ENCODE peak calls at places on chromosomes 5 and 9, in eight cellular contexts. Y is sigmoid colon, T is stomach, I is tibial nerve, V is HepG2, P is ovary, A is transverse colon, J is K562. M is an unnamed sample.

GRCh38 chr5:93894471-93895354 is 153.3 kb upstream of the POU5F2 start:
- DNase-seq in T (no peak), I (no peak), V (no peak), A (no peak), J (no peak), P (no peak), Y (no peak), M (no peak)

GRCh38 chr9:1337169-1337568 is 287.0 kb downstream of the DMRT2 start:
- DNase-seq in P (no peak), I (no peak), T (no peak), Y (no peak), A (no peak), V (no peak), J (no peak), M (peak)

GRCh38 chr9:37295178-37295577 is 127.3 kb upstream of the GRHPR start:
- DNase-seq in A (no peak), Y (no peak), J (no peak), V (no peak), I (no peak), T (no peak), P (no peak), M (no peak)

GRCh38 chr5:3606121-3606831 is 10.6 kb downstream of the IRX1 start:
- DNase-seq in T (no peak), P (no peak), I (no peak), Y (no peak), V (no peak), J (no peak), A (no peak), M (no peak)

GRCh38 chr5:153659337-153659736 is 168.9 kb downstream of the GRIA1 start:
- DNase-seq in A (no peak), I (no peak), T (no peak), Y (no peak), J (no peak), V (no peak), P (no peak), M (no peak)

GRCh38 chr5:103834216-103834615 is 271.6 kb upstream of the NUDT12 start:
- DNase-seq in I (no peak), Y (no peak), A (no peak), J (no peak), T (no peak), V (no peak), P (no peak), M (no peak)

GRCh38 chr5:138963763-138964371 is 88.7 kb upstream of the LRRTM2 start:
- DNase-seq in J (no peak), A (no peak), T (no peak), V (peak), I (no peak), Y (no peak), P (no peak), M (no peak)

GRCh38 chr5:140072812-140073211 is 29.7 kb upstream of the NRG2 start:
- DNase-seq in Y (no peak), J (no peak), I (no peak), A (no peak), P (no peak), V (no peak), T (no peak), M (no peak)

GRCh38 chr9:70589571-70590263 is 175.3 kb upstream of the KLF9 start:
- DNase-seq in J (no peak), V (no peak), Y (peak), T (no peak), A (no peak), I (peak), P (peak), M (no peak)

GRCh38 chr9:2459756-2460155 is 161.8 kb upstream of the VLDLR start:
- DNase-seq in A (no peak), T (no peak), Y (no peak), V (no peak), J (no peak), I (no peak), P (no peak), M (no peak)

GRCh38 chr9:99030082-99030481 is 74.8 kb upstream of the TGFBR1 start:
- DNase-seq in V (no peak), I (no peak), J (no peak), Y (no peak), A (no peak), P (no peak), T (no peak), M (no peak)

GRCh38 chr5:134125195-134126015 is 10.9 kb downstream of the TCF7 start:
- DNase-seq in T (peak), A (no peak), J (no peak), Y (no peak), I (peak), V (no peak), P (peak), M (no peak)

GRCh38 chr5:115831163-115831768 is 10.1 kb downstream of the ATG12 start:
- DNase-seq in P (peak), J (peak), Y (no peak), I (no peak), V (peak), T (no peak), A (peak), M (no peak)

GRCh38 chr9:136238342-136238732 is 7.3 kb downstream of the QSOX2 start:
- DNase-seq in A (no peak), T (no peak), J (no peak), V (no peak), P (no peak), I (no peak), Y (no peak), M (no peak)

GRCh38 chr9:72467766-72468738 is 53.4 kb upstream of the TMC1 start:
- DNase-seq in P (no peak), A (no peak), Y (no peak), I (no peak), T (no peak), J (peak), V (no peak), M (no peak)

GRCh38 chr5:125489146-125489545 is 742.7 kb upstream of the ZNF608 start:
- DNase-seq in Y (no peak), P (no peak), V (no peak), J (no peak), A (no peak), T (no peak), I (no peak), M (no peak)

GRCh38 chr9:125472926-125473701 is 211.5 kb downstream of the GAPVD1 start:
- DNase-seq in I (no peak), Y (peak), T (no peak), V (peak), A (no peak), P (peak), J (peak), M (no peak)

GRCh38 chr9:95092321-95093072 is 225.0 kb downstream of the FANCC start:
- DNase-seq in Y (peak), J (no peak), T (no peak), V (no peak), P (no peak), I (no peak), A (peak), M (no peak)

GRCh38 chr5:157328277-157328912 is 62.5 kb downstream of the CYFIP2 start:
- DNase-seq in I (peak), J (peak), P (peak), A (peak), V (peak), T (peak), Y (peak), M (no peak)

GRCh38 chr5:72307573-72307967 is 12.5 kb downstream of the MRPS27 start:
- DNase-seq in P (no peak), A (no peak), V (no peak), J (no peak), Y (no peak), T (no peak), I (no peak), M (no peak)
- TF ChIP-seq EP300 in P (no peak), A (no peak), V (no peak), J (no peak), Y (no peak), T (no peak), I (no peak), M (no peak)

GRCh38 chr9:108933641-108934322 is at the start of gene ELP1:
- DNase-seq in V (peak), J (peak), P (peak), A (peak), I (peak), Y (peak), T (peak), M (peak)
- TF ChIP-seq CTCF in V (peak), J (peak), P (peak), A (no peak), I (no peak), Y (no peak), T (no peak), M (peak)

GRCh38 chr5:111256128-111256527 is 31.9 kb downstream of the CAMK4 start:
- DNase-seq in Y (no peak), J (no peak), A (no peak), P (no peak), I (no peak), V (no peak), T (no peak), M (no peak)
- TF ChIP-seq EP300 in Y (no peak), J (no peak), A (no peak), P (no peak), I (no peak), V (no peak), T (no peak), M (no peak)

GRCh38 chr5:168273056-168273980 is 18.1 kb upstream of the WWC1 start:
- DNase-seq in A (no peak), Y (no peak), P (no peak), I (no peak), T (no peak), V (no peak), J (no peak), M (no peak)
- TF ChIP-seq CTCF in A (no peak), Y (no peak), P (no peak), I (no peak), T (no peak), V (no peak), J (no peak), M (no peak)

GRCh38 chr5:102738037-102738436 is 17.1 kb upstream of the PAM start:
- DNase-seq in A (no peak), I (no peak), P (no peak), V (no peak), T (no peak), J (no peak), Y (no peak), M (no peak)
- TF ChIP-seq EP300 in A (no peak), I (no peak), P (no peak), V (no peak), T (no peak), J (no peak), Y (no peak), M (no peak)

GRCh38 chr5:40755407-40756365 is at the start of gene TTC33:
- DNase-seq in J (peak), I (peak), Y (peak), T (peak), A (peak), V (peak), P (peak), M (peak)
- TF ChIP-seq CTCF in J (peak), I (peak), Y (peak), T (no peak), A (peak), V (peak), P (peak), M (peak)

DNA sequence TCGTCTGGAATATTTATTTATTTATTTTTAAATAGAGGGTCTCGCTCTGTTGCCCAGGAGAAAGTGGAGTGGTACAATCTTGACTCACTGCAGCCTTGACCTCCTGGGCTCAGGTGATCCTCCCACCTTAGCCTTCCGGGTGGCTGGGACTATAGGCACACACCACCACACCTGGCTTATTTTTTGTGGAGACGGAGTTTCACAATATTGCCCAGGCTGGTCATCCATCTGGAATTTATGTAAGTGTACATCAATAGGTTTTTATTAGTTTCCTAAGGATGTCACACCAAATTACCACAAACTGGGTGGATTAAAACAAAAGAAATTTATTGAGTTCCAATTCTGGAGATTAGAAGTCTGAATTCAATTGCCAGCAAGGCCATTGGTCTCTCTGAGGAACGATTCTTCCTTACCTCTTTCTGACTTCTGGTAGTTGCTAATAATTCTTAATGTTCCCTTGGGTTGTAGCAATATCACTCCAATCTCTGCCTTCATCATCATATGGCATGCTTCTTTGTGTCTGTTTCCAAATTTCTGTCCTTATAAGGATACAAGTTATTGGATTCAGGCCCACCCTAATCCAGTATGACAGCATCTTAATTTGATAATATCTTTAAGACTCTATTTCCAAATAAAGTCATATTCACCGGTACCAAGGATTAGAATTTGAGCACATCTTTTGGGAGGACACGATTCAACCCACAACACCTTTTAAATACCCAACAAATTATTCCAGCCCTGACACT is 16.3 kb upstream of the RAD23B start:
- DNase-seq in Y (no peak), T (no peak), A (no peak), V (no peak), I (no peak), J (no peak), P (no peak), M (no peak)
- TF ChIP-seq EP300 in Y (no peak), T (no peak), A (no peak), V (no peak), I (no peak), J (no peak), P (no peak), M (no peak)

M was measured in esophagus muscularis mucosa.